ENCODE peak calls at places on chromosomes 2 and 18, in eight cellular contexts. One of them, this sample, is unnamed.
A peak's percentile ranks its signal among the peaks of the same experiment; 100 is the strongest.

GRCh38 chr2:240433973-240434727 is 1.3 kb upstream of the GPC1 start:
- DNase-seq in left lung: no peak
- DNase-seq in psoas muscle: peak; percentile 56
- DNase-seq in tibial artery: peak; percentile 87
- DNase-seq in fibroblast of lung: peak; percentile 97
- DNase-seq in cardiac muscle cell: peak; percentile 96
- DNase-seq in CD8-positive, alpha-beta memory T cell: peak; percentile 35
- DNase-seq in brain microvascular endothelial cell: peak; percentile 92
- DNase-seq in this sample: peak; percentile 86

GRCh38 chr18:55069497-55069896 is 110.2 kb upstream of the CCDC68 start:
- DNase-seq in left lung: no peak
- DNase-seq in psoas muscle: no peak
- DNase-seq in tibial artery: no peak
- DNase-seq in fibroblast of lung: no peak
- DNase-seq in cardiac muscle cell: no peak
- DNase-seq in CD8-positive, alpha-beta memory T cell: no peak
- DNase-seq in brain microvascular endothelial cell: no peak
- DNase-seq in this sample: no peak

GRCh38 chr2:205524656-205525055 is 157.6 kb upstream of the NRP2 start:
- DNase-seq in left lung: no peak
- DNase-seq in psoas muscle: no peak
- DNase-seq in tibial artery: no peak
- DNase-seq in fibroblast of lung: no peak
- DNase-seq in cardiac muscle cell: no peak
- DNase-seq in CD8-positive, alpha-beta memory T cell: no peak
- DNase-seq in brain microvascular endothelial cell: no peak
- DNase-seq in this sample: no peak

GRCh38 chr2:222518570-222519381 is 94.4 kb downstream of the SGPP2 start:
- DNase-seq in left lung: no peak
- DNase-seq in psoas muscle: no peak
- DNase-seq in tibial artery: no peak
- DNase-seq in fibroblast of lung: peak; percentile 77
- DNase-seq in cardiac muscle cell: peak; percentile 89
- DNase-seq in CD8-positive, alpha-beta memory T cell: no peak
- DNase-seq in brain microvascular endothelial cell: no peak
- DNase-seq in this sample: peak; percentile 10

GRCh38 chr2:29106980-29107388 is 8.2 kb upstream of the CLIP4 start:
- DNase-seq in left lung: no peak
- DNase-seq in psoas muscle: no peak
- DNase-seq in tibial artery: no peak
- DNase-seq in fibroblast of lung: peak; percentile 63
- DNase-seq in cardiac muscle cell: peak; percentile 52
- DNase-seq in CD8-positive, alpha-beta memory T cell: no peak
- DNase-seq in brain microvascular endothelial cell: no peak
- DNase-seq in this sample: no peak

GRCh38 chr2:24576146-24576545 is 85.1 kb downstream of the NCOA1 start:
- DNase-seq in left lung: no peak
- DNase-seq in psoas muscle: no peak
- DNase-seq in tibial artery: no peak
- DNase-seq in fibroblast of lung: no peak
- DNase-seq in cardiac muscle cell: peak; percentile 2
- DNase-seq in CD8-positive, alpha-beta memory T cell: no peak
- DNase-seq in brain microvascular endothelial cell: no peak
- DNase-seq in this sample: no peak

GRCh38 chr2:3488768-3489448 is 30.4 kb downstream of the ADI1 start:
- DNase-seq in left lung: no peak
- DNase-seq in psoas muscle: peak; percentile 28
- DNase-seq in tibial artery: no peak
- DNase-seq in fibroblast of lung: no peak
- DNase-seq in cardiac muscle cell: no peak
- DNase-seq in CD8-positive, alpha-beta memory T cell: no peak
- DNase-seq in brain microvascular endothelial cell: no peak
- DNase-seq in this sample: no peak

GRCh38 chr2:73031725-73032701 is 39.5 kb downstream of the SFXN5 start:
- DNase-seq in left lung: no peak
- DNase-seq in psoas muscle: no peak
- DNase-seq in tibial artery: no peak
- DNase-seq in fibroblast of lung: no peak
- DNase-seq in cardiac muscle cell: no peak
- DNase-seq in CD8-positive, alpha-beta memory T cell: no peak
- DNase-seq in brain microvascular endothelial cell: no peak
- DNase-seq in this sample: no peak

GRCh38 chr2:109188485-109188868 is 59.5 kb downstream of the SH3RF3 start:
- DNase-seq in left lung: no peak
- DNase-seq in psoas muscle: no peak
- DNase-seq in tibial artery: peak; percentile 59
- DNase-seq in fibroblast of lung: no peak
- DNase-seq in cardiac muscle cell: no peak
- DNase-seq in CD8-positive, alpha-beta memory T cell: no peak
- DNase-seq in brain microvascular endothelial cell: no peak
- DNase-seq in this sample: no peak

GRCh38 chr2:24559714-24560113 is 68.7 kb downstream of the NCOA1 start:
- DNase-seq in left lung: no peak
- DNase-seq in psoas muscle: no peak
- DNase-seq in tibial artery: no peak
- DNase-seq in fibroblast of lung: peak; percentile 17
- DNase-seq in cardiac muscle cell: peak; percentile 60
- DNase-seq in CD8-positive, alpha-beta memory T cell: no peak
- DNase-seq in brain microvascular endothelial cell: no peak
- DNase-seq in this sample: no peak

GRCh38 chr18:21820035-21820810 is 79.6 kb downstream of the MIB1 start:
- DNase-seq in left lung: no peak
- DNase-seq in psoas muscle: no peak
- DNase-seq in tibial artery: no peak
- DNase-seq in fibroblast of lung: peak; percentile 23
- DNase-seq in cardiac muscle cell: peak; percentile 43
- DNase-seq in CD8-positive, alpha-beta memory T cell: no peak
- DNase-seq in brain microvascular endothelial cell: no peak
- DNase-seq in this sample: no peak

DNA sequence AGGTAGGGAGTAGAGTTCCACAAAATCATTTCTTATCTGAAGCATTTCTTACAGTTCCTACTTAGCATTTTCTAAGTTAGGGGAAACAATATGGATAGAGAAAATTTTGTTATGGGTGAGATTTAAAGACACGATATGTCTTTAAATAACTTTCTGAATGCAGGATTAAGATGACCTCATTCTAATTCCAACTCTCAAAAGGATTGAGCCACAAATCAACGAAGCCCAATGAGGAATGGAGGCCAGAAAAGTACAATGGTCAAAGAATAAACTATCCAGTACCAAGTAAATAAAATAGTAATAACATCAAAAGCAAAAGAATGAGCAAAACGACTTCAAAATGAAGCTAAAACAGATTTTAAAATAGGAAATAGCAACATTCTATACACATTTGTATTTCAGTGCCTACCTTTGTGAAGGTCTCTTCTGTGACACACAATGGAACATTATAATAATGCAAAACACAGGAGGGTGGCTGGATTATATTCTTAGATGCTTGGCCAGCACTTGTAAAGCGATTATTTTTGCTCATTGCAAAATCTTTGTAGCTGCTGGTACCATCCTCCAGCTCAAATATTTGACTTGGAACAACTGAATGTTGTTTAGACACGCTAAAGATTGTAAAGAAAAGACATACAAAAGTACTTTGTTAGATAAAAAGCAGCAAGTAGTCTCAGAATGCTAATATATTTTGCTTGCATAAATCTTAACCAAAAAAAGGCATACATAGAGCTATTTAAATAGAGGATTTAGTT is 33.8 kb downstream of the HNRNPLL start:
- DNase-seq in left lung: no peak
- DNase-seq in psoas muscle: no peak
- DNase-seq in tibial artery: no peak
- DNase-seq in fibroblast of lung: no peak
- DNase-seq in cardiac muscle cell: no peak
- DNase-seq in CD8-positive, alpha-beta memory T cell: no peak
- DNase-seq in brain microvascular endothelial cell: no peak
- DNase-seq in this sample: no peak
- H3K36me3 ChIP-seq in left lung: peaks cover 82% of the 10 kb centered on the region
- H3K36me3 ChIP-seq in psoas muscle: peaks cover 99% of the 10 kb centered on the region
- H3K36me3 ChIP-seq in tibial artery: peaks cover 45% of the 10 kb centered on the region
- H3K36me3 ChIP-seq in fibroblast of lung: peaks cover 4% of the 10 kb centered on the region
- H3K36me3 ChIP-seq in cardiac muscle cell: peaks cover 67% of the 10 kb centered on the region
- H3K36me3 ChIP-seq in CD8-positive, alpha-beta memory T cell: peaks cover 31% of the 10 kb centered on the region
- H3K36me3 ChIP-seq in brain microvascular endothelial cell: peaks cover 27% of the 10 kb centered on the region
- H3K36me3 ChIP-seq in this sample: peaks cover 7% of the 10 kb centered on the region

GRCh38 chr18:24831091-24831490 is 370.7 kb downstream of the HRH4 start:
- DNase-seq in left lung: no peak
- DNase-seq in psoas muscle: no peak
- DNase-seq in tibial artery: no peak
- DNase-seq in fibroblast of lung: no peak
- DNase-seq in cardiac muscle cell: no peak
- DNase-seq in CD8-positive, alpha-beta memory T cell: no peak
- DNase-seq in brain microvascular endothelial cell: no peak
- DNase-seq in this sample: no peak
- H3K27me3 ChIP-seq in left lung: peaks cover 4% of the 10 kb centered on the region
- H3K27me3 ChIP-seq in psoas muscle: peaks cover 4% of the 10 kb centered on the region
- H3K27me3 ChIP-seq in tibial artery: no peaks in the 10 kb centered on the region
- H3K27me3 ChIP-seq in fibroblast of lung: no peaks in the 10 kb centered on the region
- H3K27me3 ChIP-seq in cardiac muscle cell: no peaks in the 10 kb centered on the region
- H3K27me3 ChIP-seq in CD8-positive, alpha-beta memory T cell: no peaks in the 10 kb centered on the region
- H3K27me3 ChIP-seq in brain microvascular endothelial cell: no peaks in the 10 kb centered on the region
- H3K27me3 ChIP-seq in this sample: peaks cover 6% of the 10 kb centered on the region

GRCh38 chr18:58867281-58867961 is 2.7 kb downstream of the ZNF532 start:
- DNase-seq in left lung: no peak
- DNase-seq in psoas muscle: no peak
- DNase-seq in tibial artery: peak; percentile 62
- DNase-seq in fibroblast of lung: peak; percentile 79
- DNase-seq in cardiac muscle cell: no peak
- DNase-seq in CD8-positive, alpha-beta memory T cell: no peak
- DNase-seq in brain microvascular endothelial cell: no peak
- DNase-seq in this sample: no peak

GRCh38 chr18:58870130-58870529 is 5.5 kb downstream of the ZNF532 start:
- DNase-seq in left lung: no peak
- DNase-seq in psoas muscle: no peak
- DNase-seq in tibial artery: no peak
- DNase-seq in fibroblast of lung: peak; percentile 60
- DNase-seq in cardiac muscle cell: no peak
- DNase-seq in CD8-positive, alpha-beta memory T cell: no peak
- DNase-seq in brain microvascular endothelial cell: no peak
- DNase-seq in this sample: no peak

GRCh38 chr18:58866261-58867232 is 1.9 kb downstream of the ZNF532 start:
- DNase-seq in left lung: no peak
- DNase-seq in psoas muscle: no peak
- DNase-seq in tibial artery: peak; percentile 49
- DNase-seq in fibroblast of lung: no peak
- DNase-seq in cardiac muscle cell: no peak
- DNase-seq in CD8-positive, alpha-beta memory T cell: no peak
- DNase-seq in brain microvascular endothelial cell: no peak
- DNase-seq in this sample: no peak

GRCh38 chr18:58870621-58871020 is 5.9 kb downstream of the ZNF532 start:
- DNase-seq in left lung: no peak
- DNase-seq in psoas muscle: no peak
- DNase-seq in tibial artery: no peak
- DNase-seq in fibroblast of lung: no peak
- DNase-seq in cardiac muscle cell: no peak
- DNase-seq in CD8-positive, alpha-beta memory T cell: no peak
- DNase-seq in brain microvascular endothelial cell: no peak
- DNase-seq in this sample: no peak

DNA sequence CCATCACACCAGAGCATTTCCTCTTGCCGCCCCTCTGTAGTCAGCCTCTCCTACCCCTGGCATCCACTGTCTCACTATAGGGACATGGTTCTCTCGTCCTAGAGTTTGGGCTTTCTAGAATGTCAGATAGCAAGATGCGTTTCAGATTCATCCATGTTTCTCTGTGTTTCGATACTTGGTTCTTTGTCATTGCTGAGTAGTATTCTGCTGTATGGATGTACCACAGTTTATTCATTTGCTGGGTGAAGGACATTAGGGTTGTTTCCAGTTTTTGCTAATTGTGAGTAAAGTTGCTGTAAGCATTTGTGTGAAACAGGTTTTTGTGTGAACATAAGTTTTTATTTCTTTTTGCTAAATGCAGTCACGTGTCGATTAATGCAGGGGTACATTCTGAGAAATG is 3.8 kb downstream of the ZNF532 start:
- DNase-seq in left lung: no peak
- DNase-seq in psoas muscle: no peak
- DNase-seq in tibial artery: peak; percentile 10
- DNase-seq in fibroblast of lung: no peak
- DNase-seq in cardiac muscle cell: no peak
- DNase-seq in CD8-positive, alpha-beta memory T cell: no peak
- DNase-seq in brain microvascular endothelial cell: no peak
- DNase-seq in this sample: no peak
- H3K36me3 ChIP-seq in left lung: peaks cover 23% of the 10 kb centered on the region
- H3K36me3 ChIP-seq in psoas muscle: peaks cover 52% of the 10 kb centered on the region
- H3K36me3 ChIP-seq in tibial artery: peaks cover 11% of the 10 kb centered on the region
- H3K36me3 ChIP-seq in fibroblast of lung: peaks cover 3% of the 10 kb centered on the region
- H3K36me3 ChIP-seq in cardiac muscle cell: peaks cover 19% of the 10 kb centered on the region
- H3K36me3 ChIP-seq in CD8-positive, alpha-beta memory T cell: no peaks in the 10 kb centered on the region
- H3K36me3 ChIP-seq in brain microvascular endothelial cell: peaks cover 12% of the 10 kb centered on the region
- H3K36me3 ChIP-seq in this sample: peaks cover 2% of the 10 kb centered on the region

GRCh38 chr2:102197389-102198137 is 10.7 kb downstream of the IL1RL2 start:
- DNase-seq in left lung: no peak
- DNase-seq in psoas muscle: no peak
- DNase-seq in tibial artery: no peak
- DNase-seq in fibroblast of lung: no peak
- DNase-seq in cardiac muscle cell: no peak
- DNase-seq in CD8-positive, alpha-beta memory T cell: no peak
- DNase-seq in brain microvascular endothelial cell: no peak
- DNase-seq in this sample: no peak

GRCh38 chr2:102193074-102193473 is 6.3 kb downstream of the IL1RL2 start:
- DNase-seq in left lung: no peak
- DNase-seq in psoas muscle: no peak
- DNase-seq in tibial artery: no peak
- DNase-seq in fibroblast of lung: peak; percentile 52
- DNase-seq in cardiac muscle cell: no peak
- DNase-seq in CD8-positive, alpha-beta memory T cell: no peak
- DNase-seq in brain microvascular endothelial cell: no peak
- DNase-seq in this sample: no peak

GRCh38 chr2:102191501-102191900 is 4.7 kb downstream of the IL1RL2 start:
- DNase-seq in left lung: no peak
- DNase-seq in psoas muscle: no peak
- DNase-seq in tibial artery: no peak
- DNase-seq in fibroblast of lung: no peak
- DNase-seq in cardiac muscle cell: no peak
- DNase-seq in CD8-positive, alpha-beta memory T cell: no peak
- DNase-seq in brain microvascular endothelial cell: no peak
- DNase-seq in this sample: no peak

GRCh38 chr2:102190425-102191107 is 3.7 kb downstream of the IL1RL2 start:
- DNase-seq in left lung: no peak
- DNase-seq in psoas muscle: no peak
- DNase-seq in tibial artery: no peak
- DNase-seq in fibroblast of lung: no peak
- DNase-seq in cardiac muscle cell: no peak
- DNase-seq in CD8-positive, alpha-beta memory T cell: no peak
- DNase-seq in brain microvascular endothelial cell: no peak
- DNase-seq in this sample: no peak

DNA sequence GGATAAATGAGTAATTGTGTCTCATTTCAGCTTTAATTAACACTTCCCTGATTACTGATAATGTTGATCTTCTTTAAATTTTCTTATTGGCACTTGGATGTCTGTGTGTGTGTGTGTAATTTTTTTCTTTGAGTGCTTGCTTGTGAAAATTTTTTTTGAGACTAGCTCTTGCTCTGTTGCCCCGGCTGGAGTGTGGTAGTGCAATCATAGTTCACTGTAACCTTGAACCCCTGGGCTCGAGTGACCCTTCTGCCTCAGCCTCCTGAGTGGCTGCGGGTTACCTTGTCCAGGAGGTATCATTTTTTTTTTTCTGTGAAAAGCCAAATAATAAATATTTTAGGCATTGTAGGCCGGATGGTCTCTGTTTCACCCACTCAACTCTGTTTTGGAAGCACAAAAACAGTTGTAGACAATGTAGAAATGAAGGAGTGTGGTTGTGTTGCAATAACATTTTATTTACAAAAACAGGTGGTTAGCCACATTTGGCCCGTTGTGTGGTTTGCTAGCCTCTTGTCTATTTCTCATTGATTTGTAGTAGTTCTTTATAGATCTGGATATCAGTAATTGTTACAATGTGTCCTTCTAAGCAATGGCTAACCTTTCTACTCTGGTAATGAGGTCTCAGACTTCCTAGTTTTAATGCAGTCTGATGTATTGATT is 7.9 kb downstream of the IL1RL2 start:
- DNase-seq in left lung: no peak
- DNase-seq in psoas muscle: no peak
- DNase-seq in tibial artery: no peak
- DNase-seq in fibroblast of lung: no peak
- DNase-seq in cardiac muscle cell: no peak
- DNase-seq in CD8-positive, alpha-beta memory T cell: no peak
- DNase-seq in brain microvascular endothelial cell: no peak
- DNase-seq in this sample: no peak
- H3K27me3 ChIP-seq in left lung: no peaks in the 10 kb centered on the region
- H3K27me3 ChIP-seq in psoas muscle: peaks cover 3% of the 10 kb centered on the region
- H3K27me3 ChIP-seq in tibial artery: no peaks in the 10 kb centered on the region
- H3K27me3 ChIP-seq in fibroblast of lung: no peaks in the 10 kb centered on the region
- H3K27me3 ChIP-seq in cardiac muscle cell: no peaks in the 10 kb centered on the region
- H3K27me3 ChIP-seq in CD8-positive, alpha-beta memory T cell: no peaks in the 10 kb centered on the region
- H3K27me3 ChIP-seq in brain microvascular endothelial cell: no peaks in the 10 kb centered on the region
- H3K27me3 ChIP-seq in this sample: no peaks in the 10 kb centered on the region